ENCODE peak calls at places on chromosomes 1 and 21, in six cellular contexts. One of them, this sample, is unnamed.

GRCh38 chr1:199422206-199422605 is 605.3 kb upstream of the NR5A2 start:
- DNase-seq in H9: peak; percentile 62
- DNase-seq in H1: peak; percentile 45
- DNase-seq in neuronal stem cell: no peak
- DNase-seq in IMR-90: peak; percentile 55
- DNase-seq in trophoblast cell: peak; percentile 6
- DNase-seq in this sample: peak; percentile 60

GRCh38 chr1:5514519-5515183 is 477.6 kb downstream of the NPHP4 start:
- DNase-seq in H9: peak; percentile 70
- DNase-seq in H1: peak; percentile 94
- DNase-seq in neuronal stem cell: peak; percentile 48
- DNase-seq in IMR-90: peak; percentile 7
- DNase-seq in trophoblast cell: peak; percentile 54
- DNase-seq in this sample: peak; percentile 3

GRCh38 chr21:46457801-46458314 is 833 bp upstream of the DIP2A start:
- DNase-seq in H9: peak; percentile 37
- DNase-seq in H1: no peak
- DNase-seq in neuronal stem cell: no peak
- DNase-seq in IMR-90: peak; percentile 40
- DNase-seq in trophoblast cell: no peak
- DNase-seq in this sample: peak; percentile 66

GRCh38 chr1:58782308-58783089 is 1.3 kb downstream of the JUN start:
- DNase-seq in H9: peak; percentile 67
- DNase-seq in H1: peak; percentile 78
- DNase-seq in neuronal stem cell: peak; percentile 47
- DNase-seq in IMR-90: peak; percentile 22
- DNase-seq in trophoblast cell: peak; percentile 15
- DNase-seq in this sample: peak; percentile 55

GRCh38 chr1:206890690-206891089 is 6.6 kb upstream of the IL24 start:
- DNase-seq in H9: no peak
- DNase-seq in H1: peak; percentile 42
- DNase-seq in neuronal stem cell: no peak
- DNase-seq in IMR-90: peak; percentile 84
- DNase-seq in trophoblast cell: peak; percentile 12
- DNase-seq in this sample: peak; percentile 93

GRCh38 chr1:204684206-204684536 is 1.4 kb downstream of the LRRN2 start:
- DNase-seq in H9: no peak
- DNase-seq in H1: no peak
- DNase-seq in neuronal stem cell: no peak
- DNase-seq in IMR-90: no peak
- DNase-seq in trophoblast cell: no peak
- DNase-seq in this sample: no peak

GRCh38 chr21:46023126-46023985 is 41.8 kb downstream of the COL6A1 start:
- DNase-seq in H9: no peak
- DNase-seq in H1: no peak
- DNase-seq in neuronal stem cell: no peak
- DNase-seq in IMR-90: no peak
- DNase-seq in trophoblast cell: no peak
- DNase-seq in this sample: peak; percentile 59

GRCh38 chr21:44006656-44007055 is 5.5 kb upstream of the TRAPPC10 start:
- DNase-seq in H9: no peak
- DNase-seq in H1: no peak
- DNase-seq in neuronal stem cell: no peak
- DNase-seq in IMR-90: peak; percentile 32
- DNase-seq in trophoblast cell: no peak
- DNase-seq in this sample: no peak

GRCh38 chr1:156813750-156814570 is 2.7 kb downstream of the SH2D2A start:
- DNase-seq in H9: peak; percentile 87
- DNase-seq in H1: peak; percentile 91
- DNase-seq in neuronal stem cell: peak; percentile 27
- DNase-seq in IMR-90: peak; percentile 33
- DNase-seq in trophoblast cell: peak; percentile 34
- DNase-seq in this sample: peak; percentile 43

GRCh38 chr1:178532392-178532791 is 19.5 kb downstream of the TEX35 start:
- DNase-seq in H9: peak; percentile 84
- DNase-seq in H1: peak; percentile 94
- DNase-seq in neuronal stem cell: peak; percentile 80
- DNase-seq in IMR-90: peak; percentile 78
- DNase-seq in trophoblast cell: peak; percentile 85
- DNase-seq in this sample: peak; percentile 78

GRCh38 chr21:27817061-27817460 is 850.2 kb upstream of the ADAMTS5 start:
- DNase-seq in H9: no peak
- DNase-seq in H1: no peak
- DNase-seq in neuronal stem cell: no peak
- DNase-seq in IMR-90: no peak
- DNase-seq in trophoblast cell: peak; percentile 27
- DNase-seq in this sample: peak; percentile 81

GRCh38 chr1:23868848-23869450 is 859 bp upstream of the FUCA1 start:
- DNase-seq in H9: no peak
- DNase-seq in H1: no peak
- DNase-seq in neuronal stem cell: no peak
- DNase-seq in IMR-90: no peak
- DNase-seq in trophoblast cell: peak; percentile 5
- DNase-seq in this sample: no peak

GRCh38 chr1:11567244-11568065 is 86.8 kb downstream of the FBXO2 start:
- DNase-seq in H9: no peak
- DNase-seq in H1: no peak
- DNase-seq in neuronal stem cell: no peak
- DNase-seq in IMR-90: no peak
- DNase-seq in trophoblast cell: no peak
- DNase-seq in this sample: no peak

GRCh38 chr1:89545264-89546038 is 20.8 kb downstream of the LRRC8B start:
- DNase-seq in H9: no peak
- DNase-seq in H1: no peak
- DNase-seq in neuronal stem cell: no peak
- DNase-seq in IMR-90: peak; percentile 19
- DNase-seq in trophoblast cell: peak; percentile 18
- DNase-seq in this sample: peak; percentile 40

GRCh38 chr1:11320153-11320936 is 47.3 kb downstream of the UBIAD1 start:
- DNase-seq in H9: peak; percentile 86
- DNase-seq in H1: peak; percentile 91
- DNase-seq in neuronal stem cell: no peak
- DNase-seq in IMR-90: no peak
- DNase-seq in trophoblast cell: no peak
- DNase-seq in this sample: no peak

GRCh38 chr1:1200876-1201810 is 5.2 kb downstream of the TNFRSF18 start:
- DNase-seq in H9: peak; percentile 45
- DNase-seq in H1: peak; percentile 76
- DNase-seq in neuronal stem cell: peak; percentile 27
- DNase-seq in IMR-90: peak; percentile 63
- DNase-seq in trophoblast cell: no peak
- DNase-seq in this sample: peak; percentile 51

GRCh38 chr1:198280080-198280479 is 123.3 kb downstream of the NEK7 start:
- DNase-seq in H9: no peak
- DNase-seq in H1: no peak
- DNase-seq in neuronal stem cell: no peak
- DNase-seq in IMR-90: no peak
- DNase-seq in trophoblast cell: no peak
- DNase-seq in this sample: no peak

GRCh38 chr1:50645147-50645546 is 221.9 kb upstream of the DMRTA2 start:
- DNase-seq in H9: no peak
- DNase-seq in H1: no peak
- DNase-seq in neuronal stem cell: no peak
- DNase-seq in IMR-90: no peak
- DNase-seq in trophoblast cell: no peak
- DNase-seq in this sample: no peak

DNA sequence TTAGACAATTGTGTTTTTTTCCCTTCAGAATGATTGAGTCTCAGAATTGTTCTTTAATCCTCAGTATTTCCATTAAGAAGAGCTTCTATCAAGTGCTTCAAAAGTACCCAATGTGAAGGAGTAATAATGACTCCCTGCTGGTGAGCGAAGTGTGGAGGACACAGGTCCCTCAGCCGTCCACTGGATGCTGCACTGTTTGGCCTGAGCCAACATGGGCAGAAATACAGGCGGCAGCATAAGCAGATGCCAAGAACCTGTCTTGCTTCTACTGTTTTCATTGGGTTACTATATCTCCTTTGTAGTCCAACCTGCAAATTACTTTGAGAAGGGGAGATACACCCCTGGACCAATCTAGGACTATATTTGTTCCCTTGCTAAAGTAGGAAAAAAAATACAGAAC is 55.3 kb upstream of the DPH5 start:
- DNase-seq in H9: no peak
- DNase-seq in H1: no peak
- DNase-seq in neuronal stem cell: no peak
- DNase-seq in IMR-90: no peak
- DNase-seq in trophoblast cell: no peak
- DNase-seq in this sample: no peak
- H3K14ac ChIP-seq in H9: no peak overlapping the region
- H3K14ac ChIP-seq in H1: no peak overlapping the region
- H3K14ac ChIP-seq in neuronal stem cell: no peak overlapping the region
- H3K14ac ChIP-seq in IMR-90: no peak overlapping the region
- H3K14ac ChIP-seq in trophoblast cell: no peak overlapping the region
- H3K14ac ChIP-seq in this sample: no peak overlapping the region

DNA sequence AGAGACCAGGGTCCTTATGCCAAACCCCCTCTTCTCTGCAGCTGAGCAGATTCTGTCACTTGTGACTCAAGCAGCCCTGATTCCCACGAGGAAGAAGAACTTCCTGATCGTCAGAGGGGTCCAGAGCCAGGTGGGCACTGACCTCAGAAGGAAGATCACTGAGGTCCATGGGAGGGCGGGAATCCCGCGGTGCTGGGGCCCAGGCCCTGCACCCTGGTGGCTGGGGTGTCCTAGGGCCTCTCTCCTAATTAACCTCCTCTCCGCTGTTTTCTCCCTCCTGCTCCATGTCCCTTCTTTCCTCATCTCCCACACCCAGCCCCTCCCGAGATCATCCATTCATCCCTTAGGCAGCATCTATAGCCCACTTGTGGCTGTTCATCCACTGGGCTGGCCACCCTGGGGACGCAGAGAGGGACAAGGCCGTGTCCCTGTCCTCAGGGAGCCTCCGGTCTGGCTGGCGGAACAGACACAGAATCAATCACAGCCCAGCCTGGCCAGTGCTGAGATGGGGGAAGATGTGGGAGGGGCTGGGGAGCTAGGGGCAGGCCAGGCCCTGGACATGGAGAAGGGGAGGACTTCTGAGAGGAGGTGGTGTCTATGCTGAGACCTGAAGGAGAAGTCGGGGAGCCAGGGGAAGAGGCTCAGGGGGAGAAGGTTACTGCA is 638.3 kb downstream of the MATN1 start:
- DNase-seq in H9: no peak
- DNase-seq in H1: no peak
- DNase-seq in neuronal stem cell: no peak
- DNase-seq in IMR-90: no peak
- DNase-seq in trophoblast cell: no peak
- DNase-seq in this sample: peak; percentile 4
- H3K4me2 ChIP-seq in H9: no peak overlapping the region
- H3K4me2 ChIP-seq in H1: no peak overlapping the region
- H3K4me2 ChIP-seq in neuronal stem cell: no peak overlapping the region
- H3K4me2 ChIP-seq in IMR-90: no peak overlapping the region
- H3K4me2 ChIP-seq in trophoblast cell: no peak overlapping the region
- H3K4me2 ChIP-seq in this sample: no peak overlapping the region

GRCh38 chr1:78334952-78335351 is 155.8 kb upstream of the PTGFR start:
- DNase-seq in H9: no peak
- DNase-seq in H1: no peak
- DNase-seq in neuronal stem cell: no peak
- DNase-seq in IMR-90: no peak
- DNase-seq in trophoblast cell: no peak
- DNase-seq in this sample: no peak

GRCh38 chr1:78329475-78329874 is 161.3 kb upstream of the PTGFR start:
- DNase-seq in H9: no peak
- DNase-seq in H1: no peak
- DNase-seq in neuronal stem cell: no peak
- DNase-seq in IMR-90: no peak
- DNase-seq in trophoblast cell: peak; percentile 84
- DNase-seq in this sample: no peak

GRCh38 chr1:78334114-78334513 is 156.7 kb upstream of the PTGFR start:
- DNase-seq in H9: no peak
- DNase-seq in H1: no peak
- DNase-seq in neuronal stem cell: no peak
- DNase-seq in IMR-90: peak; percentile 35
- DNase-seq in trophoblast cell: no peak
- DNase-seq in this sample: no peak

GRCh38 chr1:78331799-78332198 is 159.0 kb upstream of the PTGFR start:
- DNase-seq in H9: no peak
- DNase-seq in H1: no peak
- DNase-seq in neuronal stem cell: no peak
- DNase-seq in IMR-90: no peak
- DNase-seq in trophoblast cell: no peak
- DNase-seq in this sample: no peak

DNA sequence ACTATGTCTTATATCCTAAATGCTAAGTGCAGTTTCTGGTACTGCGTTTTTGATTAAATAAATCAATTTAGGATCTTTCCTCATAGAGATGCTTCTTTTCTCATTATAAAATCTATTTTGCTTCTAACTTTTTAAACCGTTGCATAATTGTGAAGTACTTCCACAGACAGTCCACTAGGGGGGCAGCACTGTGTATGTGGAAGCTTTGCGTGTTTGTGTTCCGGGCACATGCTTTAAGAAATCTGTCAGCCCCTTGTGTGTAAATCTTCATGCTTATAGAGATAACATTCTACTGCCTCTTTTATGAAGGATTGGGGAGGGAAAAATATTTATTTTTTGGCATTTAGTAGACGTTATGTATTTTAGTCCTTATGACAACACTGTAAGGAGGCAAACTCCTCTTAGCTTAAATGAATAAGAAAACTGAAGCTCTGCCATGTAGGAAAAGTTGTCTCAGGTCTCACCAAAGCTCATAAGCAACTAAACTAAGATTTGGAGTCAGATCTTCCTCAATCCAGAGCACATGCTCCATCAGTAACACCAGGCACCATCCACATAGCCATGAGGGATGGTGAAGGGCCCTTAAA is 157.3 kb upstream of the PTGFR start:
- DNase-seq in H9: peak; percentile 29
- DNase-seq in H1: no peak
- DNase-seq in neuronal stem cell: no peak
- DNase-seq in IMR-90: peak; percentile 58
- DNase-seq in trophoblast cell: no peak
- DNase-seq in this sample: peak; percentile 34
- H3K14ac ChIP-seq in H9: no peak overlapping the region
- H3K14ac ChIP-seq in H1: no peak overlapping the region
- H3K14ac ChIP-seq in neuronal stem cell: no peak overlapping the region
- H3K14ac ChIP-seq in IMR-90: peak overlapping the region; percentile 57
- H3K14ac ChIP-seq in trophoblast cell: no peak overlapping the region
- H3K14ac ChIP-seq in this sample: no peak overlapping the region

GRCh38 chr21:33334824-33335223 is 10.1 kb downstream of the IFNAR1 start:
- DNase-seq in H9: no peak
- DNase-seq in H1: no peak
- DNase-seq in neuronal stem cell: no peak
- DNase-seq in IMR-90: no peak
- DNase-seq in trophoblast cell: no peak
- DNase-seq in this sample: no peak

GRCh38 chr21:33327792-33328433 is 3.1 kb downstream of the IFNAR1 start:
- DNase-seq in H9: no peak
- DNase-seq in H1: no peak
- DNase-seq in neuronal stem cell: no peak
- DNase-seq in IMR-90: no peak
- DNase-seq in trophoblast cell: peak; percentile 20
- DNase-seq in this sample: no peak

GRCh38 chr21:33330726-33331125 is 6.0 kb downstream of the IFNAR1 start:
- DNase-seq in H9: no peak
- DNase-seq in H1: no peak
- DNase-seq in neuronal stem cell: no peak
- DNase-seq in IMR-90: no peak
- DNase-seq in trophoblast cell: no peak
- DNase-seq in this sample: no peak

GRCh38 chr21:33334191-33334590 is 9.4 kb downstream of the IFNAR1 start:
- DNase-seq in H9: no peak
- DNase-seq in H1: no peak
- DNase-seq in neuronal stem cell: no peak
- DNase-seq in IMR-90: no peak
- DNase-seq in trophoblast cell: no peak
- DNase-seq in this sample: no peak

GRCh38 chr21:33332143-33332542 is 7.4 kb downstream of the IFNAR1 start:
- DNase-seq in H9: no peak
- DNase-seq in H1: no peak
- DNase-seq in neuronal stem cell: no peak
- DNase-seq in IMR-90: no peak
- DNase-seq in trophoblast cell: no peak
- DNase-seq in this sample: no peak
- H3K4me2 ChIP-seq in H9: no peak overlapping the region
- H3K4me2 ChIP-seq in H1: no peak overlapping the region
- H3K4me2 ChIP-seq in neuronal stem cell: no peak overlapping the region
- H3K4me2 ChIP-seq in IMR-90: no peak overlapping the region
- H3K4me2 ChIP-seq in trophoblast cell: no peak overlapping the region
- H3K4me2 ChIP-seq in this sample: no peak overlapping the region